ENCODE peak calls at places on chromosome 3, in four cellular contexts. E, S, H and O are unnamed samples.

GRCh38 chr3:189270248-189270832 is 98.6 kb downstream of the TPRG1 start:
- DNase-seq in H (peak; percentile 84), E (peak; percentile 78), S (peak; percentile 84), O (peak; percentile 78)

GRCh38 chr3:37688756-37689155 is 172.9 kb upstream of the CTDSPL start:
- DNase-seq in S (no peak), E (no peak), H (no peak), O (no peak)

GRCh38 chr3:192566706-192567290 is 160.5 kb downstream of the FGF12 start:
- DNase-seq in E (peak; percentile 93), H (peak; percentile 75), S (peak; percentile 82), O (peak; percentile 82)

GRCh38 chr3:162994165-162994564 is 1497.6 kb downstream of the OTOL1 start:
- DNase-seq in S (no peak), H (no peak), E (no peak), O (no peak)

GRCh38 chr3:41701196-41701698 is 260.7 kb downstream of the ULK4 start:
- DNase-seq in E (no peak), S (no peak), H (no peak), O (no peak)

GRCh38 chr3:48432411-48433371 is 2.8 kb upstream of the PLXNB1 start:
- DNase-seq in H (peak; percentile 31), E (no peak), S (no peak), O (no peak)

GRCh38 chr3:63494646-63495045 is 157.8 kb upstream of the SNTN start:
- DNase-seq in H (no peak), E (no peak), S (no peak), O (no peak)

GRCh38 chr3:27639271-27639670 is 82.9 kb downstream of the EOMES start:
- DNase-seq in E (no peak), S (no peak), H (no peak), O (no peak)

GRCh38 chr3:183815951-183816475 is 9.4 kb downstream of the MAP6D1 start:
- DNase-seq in H (no peak), S (no peak), E (no peak), O (no peak)

GRCh38 chr3:149174901-149175300 is 45.5 kb downstream of the HPS3 start:
- DNase-seq in H (peak; percentile 81), E (no peak), S (no peak), O (no peak)

GRCh38 chr3:5205165-5205941 is 17.8 kb downstream of the EDEM1 start:
- DNase-seq in S (no peak), E (no peak), H (peak; percentile 92), O (no peak)

GRCh38 chr3:45575491-45575923 is 19.0 kb upstream of the LIMD1 start:
- DNase-seq in H (peak; percentile 88), E (peak; percentile 44), S (no peak), O (peak; percentile 61)

GRCh38 chr3:187960820-187961219 is 193.1 kb upstream of the LPP start:
- DNase-seq in H (peak; percentile 84), S (no peak), E (peak; percentile 48), O (no peak)

GRCh38 chr3:147419062-147419701 is 10.0 kb downstream of the ZIC1 start:
- DNase-seq in E (peak; percentile 32), H (peak; percentile 68), S (no peak), O (no peak)

GRCh38 chr3:188832146-188832545 is 339.6 kb upstream of the TPRG1 start:
- DNase-seq in E (no peak), S (no peak), H (peak; percentile 25), O (no peak)

GRCh38 chr3:192892981-192893827 is 24.5 kb downstream of the MB21D2 start:
- DNase-seq in E (peak; percentile 77), H (peak; percentile 98), S (peak; percentile 91), O (peak; percentile 93)

GRCh38 chr3:153165211-153165815 is 3.3 kb downstream of the RAP2B start:
- DNase-seq in S (no peak), H (peak; percentile 12), E (peak; percentile 59), O (peak; percentile 24)

GRCh38 chr3:9934235-9934621 is 594 bp downstream of the CRELD1 start:
- DNase-seq in E (no peak), S (no peak), H (no peak), O (no peak)
- TF ChIP-seq CTCF in E (peak; percentile 14), S (no peak), H (peak; percentile 25), O (peak; percentile 18)

GRCh38 chr3:120181632-120182031 is 87.4 kb upstream of the GSK3B start:
- DNase-seq in S (peak; percentile 23), H (no peak), E (no peak), O (no peak)
- TF ChIP-seq CTCF in S (no peak), H (no peak), E (no peak), O (peak; percentile 7)

GRCh38 chr3:23046536-23046935 is 156.6 kb upstream of the UBE2E2 start:
- DNase-seq in E (no peak), S (no peak), H (no peak), O (no peak)

GRCh38 chr3:23051240-23052140 is 151.6 kb upstream of the UBE2E2 start:
- DNase-seq in E (no peak), H (no peak), S (no peak), O (no peak)

GRCh38 chr3:23055733-23056376 is 147.3 kb upstream of the UBE2E2 start:
- DNase-seq in H (peak; percentile 94), S (no peak), E (peak; percentile 88), O (peak; percentile 78)

GRCh38 chr3:23052230-23053019 is 150.7 kb upstream of the UBE2E2 start:
- DNase-seq in E (no peak), S (no peak), H (peak; percentile 25), O (no peak)
- TF ChIP-seq CTCF in E (no peak), S (no peak), H (no peak), O (no peak)

DNA sequence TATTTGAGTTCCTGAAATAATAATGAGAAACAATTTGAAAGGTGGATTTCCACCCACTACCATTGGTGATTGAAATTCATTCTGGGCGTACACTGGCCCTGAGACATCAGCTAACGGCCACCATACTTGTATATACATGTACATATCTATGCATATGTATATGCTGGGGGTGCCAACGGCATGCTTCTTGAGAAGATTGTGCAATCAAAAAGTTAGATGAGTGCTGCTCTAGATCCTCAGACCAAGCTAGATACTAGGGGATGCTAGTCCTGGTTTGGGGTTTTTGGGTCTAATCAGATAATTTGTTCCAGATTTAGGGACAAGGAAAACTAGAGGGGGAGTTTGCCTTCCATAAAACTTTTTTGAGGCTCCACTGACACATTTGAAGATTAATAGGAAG is 2.9 kb downstream of the TMEM40 start:
- DNase-seq in S (no peak), E (no peak), H (no peak), O (no peak)
- TF ChIP-seq CTCF in S (no peak), E (no peak), H (no peak), O (no peak)

DNA sequence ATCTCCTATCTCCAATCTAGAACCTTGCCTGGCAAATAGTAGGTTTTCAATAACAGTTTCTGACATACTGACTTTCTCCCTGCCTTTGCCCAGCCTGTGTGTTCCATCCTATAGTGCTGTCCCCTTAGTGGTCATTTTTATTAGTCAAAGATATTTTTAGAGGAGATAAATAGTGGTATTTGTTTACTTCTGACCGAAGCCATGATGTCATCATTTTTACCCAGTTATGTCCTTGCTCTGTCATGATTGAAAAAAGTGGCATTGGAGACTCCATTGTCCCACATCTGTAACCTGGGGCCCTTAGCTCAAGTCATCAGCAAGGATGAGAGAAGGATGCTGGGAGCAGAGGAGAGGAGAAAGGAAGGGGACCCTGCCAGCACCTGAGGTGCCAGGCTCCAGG is 80.6 kb upstream of the ATP2B2 start:
- DNase-seq in E (no peak), S (no peak), H (no peak), O (no peak)
- TF ChIP-seq CTCF in E (no peak), S (no peak), H (no peak), O (no peak)

GRCh38 chr3:10948326-10948725 is 44.2 kb upstream of the SLC6A1 start:
- DNase-seq in S (no peak), E (no peak), H (no peak), O (no peak)
- TF ChIP-seq CTCF in S (no peak), E (no peak), H (no peak), O (no peak)

DNA sequence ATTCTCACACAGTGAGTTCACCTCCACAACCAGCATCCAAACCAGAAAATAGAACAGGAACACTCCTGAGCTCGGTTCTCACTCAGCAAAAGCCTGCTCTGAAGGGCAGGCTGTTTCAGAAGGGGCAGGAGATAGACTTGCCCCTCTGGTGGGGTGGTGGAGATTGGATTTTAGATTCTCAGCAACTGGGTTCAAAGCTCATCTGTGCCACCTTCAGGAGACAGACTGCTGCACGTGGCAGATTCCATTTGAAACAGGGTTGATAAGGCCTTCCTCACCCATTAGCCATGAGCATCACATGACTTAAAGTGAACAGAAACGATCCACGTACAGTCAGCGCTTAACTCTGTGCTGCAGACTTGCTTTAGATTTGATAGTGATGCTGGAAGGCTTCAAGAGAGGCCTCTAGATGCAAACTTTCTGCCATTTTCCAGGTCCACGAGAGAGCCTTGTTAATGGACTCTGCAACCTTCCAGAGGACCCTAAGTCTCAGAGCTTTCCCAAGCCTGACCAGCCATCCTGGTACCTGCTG is 35.0 kb upstream of the MGLL start:
- DNase-seq in E (peak; percentile 13), H (no peak), S (no peak), O (peak; percentile 14)
- TF ChIP-seq CTCF in E (no peak), H (peak; percentile 13), S (peak; percentile 25), O (peak; percentile 11)

GRCh38 chr3:113532698-113533533 is 561 bp downstream of the SIDT1 start:
- DNase-seq in S (no peak), E (no peak), H (peak; percentile 6), O (no peak)
- TF ChIP-seq CTCF in S (no peak), E (no peak), H (no peak), O (no peak)